ENCODE peak calls at places on chromosomes 5 and 9, in four cellular contexts. T is cardiac fibroblast, E is adrenal gland, I is body of pancreas. O is an unnamed sample.

GRCh38 chr5:39518516-39518915 is 93.7 kb upstream of the DAB2 start:
- DNase-seq in T (peak), E (no peak), I (no peak), O (no peak)

GRCh38 chr9:90835206-90835605 is 33.6 kb downstream of the SYK start:
- DNase-seq in T (no peak), E (peak), I (peak), O (peak)

GRCh38 chr9:123814526-123814925 is 115.4 kb downstream of the DENND1A start:
- DNase-seq in T (no peak), E (no peak), I (no peak), O (no peak)

GRCh38 chr5:178440163-178440545 is 150.0 kb downstream of the COL23A1 start:
- DNase-seq in T (no peak), E (no peak), I (no peak), O (no peak)

GRCh38 chr9:96450613-96451544 is 910 bp downstream of the HABP4 start:
- DNase-seq in T (peak), E (peak), I (peak), O (peak)

GRCh38 chr9:95710449-95710848 is 165.0 kb upstream of the ERCC6L2 start:
- DNase-seq in T (no peak), E (no peak), I (no peak), O (no peak)

GRCh38 chr9:72980600-72981265 is 27.9 kb upstream of the ALDH1A1 start:
- DNase-seq in T (no peak), E (no peak), I (no peak), O (no peak)

GRCh38 chr9:90308746-90309145 is 333.9 kb downstream of the DIRAS2 start:
- DNase-seq in T (no peak), E (no peak), I (no peak), O (no peak)

GRCh38 chr9:15349892-15350761 is 43.1 kb upstream of the TTC39B start:
- DNase-seq in T (peak), E (peak), I (peak), O (no peak)

GRCh38 chr5:12269164-12269563 is 364.9 kb upstream of the CTNND2 start:
- DNase-seq in T (no peak), E (no peak), I (no peak), O (no peak)

GRCh38 chr9:74534847-74535246 is 37.7 kb downstream of the RORB start:
- DNase-seq in T (no peak), E (no peak), I (no peak), O (no peak)

GRCh38 chr5:1168751-1169607 is 32.4 kb upstream of the SLC6A19 start:
- DNase-seq in T (no peak), E (no peak), I (no peak), O (peak)

GRCh38 chr5:112709416-112709815 is 28.3 kb upstream of the APC start:
- DNase-seq in T (no peak), E (no peak), I (no peak), O (no peak)
- H3K4me3 ChIP-seq in T (no peak), E (no peak), I (no peak), O (no peak)

GRCh38 chr9:97930972-97931371 is 7.0 kb downstream of the HEMGN start:
- DNase-seq in T (no peak), E (no peak), I (no peak), O (no peak)
- H3K4me3 ChIP-seq in T (no peak), E (no peak), I (no peak), O (no peak)

GRCh38 chr5:60207031-60207430 is 313.5 kb upstream of the PDE4D start:
- DNase-seq in T (no peak), E (no peak), I (no peak), O (no peak)

GRCh38 chr5:60209146-60209840 is 315.8 kb upstream of the PDE4D start:
- DNase-seq in T (no peak), E (no peak), I (no peak), O (no peak)

GRCh38 chr5:60206234-60206633 is 312.7 kb upstream of the PDE4D start:
- DNase-seq in T (no peak), E (no peak), I (no peak), O (no peak)

GRCh38 chr5:60208681-60209080 is 315.2 kb upstream of the PDE4D start:
- DNase-seq in T (no peak), E (no peak), I (no peak), O (no peak)

GRCh38 chr5:60210810-60211209 is 317.3 kb upstream of the PDE4D start:
- DNase-seq in T (no peak), E (no peak), I (no peak), O (no peak)
- H3K4me3 ChIP-seq in T (peak), E (no peak), I (no peak), O (no peak)

GRCh38 chr5:52789378-52789777 is 1.7 kb downstream of the ITGA1 start:
- DNase-seq in T (no peak), E (no peak), I (no peak), O (no peak)
- H3K4me3 ChIP-seq in T (peak), E (no peak), I (no peak), O (peak)

DNA sequence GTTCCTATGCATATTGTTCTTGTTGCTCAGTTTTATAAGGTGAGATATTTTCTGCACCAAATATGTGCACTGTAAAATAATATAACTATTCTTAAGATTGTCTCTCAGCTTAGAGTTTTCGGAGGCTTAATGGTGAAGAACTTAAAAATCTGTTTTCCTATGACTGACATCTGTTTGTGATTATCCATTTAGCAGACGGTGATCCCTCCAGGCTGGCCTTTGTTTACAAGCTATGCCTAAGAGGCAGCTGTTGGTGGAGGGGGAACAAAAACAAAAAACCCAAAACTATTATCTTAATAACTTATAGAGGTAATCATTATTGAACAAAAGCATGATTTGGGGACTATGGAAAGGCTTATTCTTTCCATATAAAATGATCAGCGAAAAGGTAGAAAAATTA is 660 bp downstream of the PDCD1LG2 start:
- DNase-seq in T (no peak), E (no peak), I (no peak), O (no peak)
- H3K4me3 ChIP-seq in T (peak), E (no peak), I (no peak), O (peak)

DNA sequence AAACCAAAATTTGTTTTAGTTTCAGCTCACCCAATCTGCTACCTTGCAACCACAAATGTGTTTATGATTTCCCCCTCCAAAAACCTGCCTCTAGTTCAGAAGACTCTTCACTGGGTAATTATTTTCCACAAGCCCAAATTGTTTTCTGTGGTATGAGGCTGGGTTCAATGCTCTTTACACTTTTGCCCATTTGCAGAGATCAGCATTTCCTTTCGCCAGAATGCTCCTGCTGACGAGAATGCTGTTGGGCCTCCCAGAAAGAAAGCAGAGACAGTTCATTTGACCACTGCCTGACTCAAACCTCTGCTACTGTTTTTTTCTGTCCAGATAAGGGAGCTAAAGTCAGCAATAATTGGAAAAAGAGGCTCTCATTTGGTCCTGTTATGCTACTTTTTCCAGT is 427.3 kb downstream of the PDE4D start:
- DNase-seq in T (no peak), E (no peak), I (no peak), O (no peak)
- H3K4me3 ChIP-seq in T (no peak), E (no peak), I (no peak), O (no peak)

GRCh38 chr5:127967323-127967982 is 116.1 kb upstream of the SLC12A2 start:
- DNase-seq in T (no peak), E (no peak), I (no peak), O (no peak)
- H3K4me3 ChIP-seq in T (no peak), E (no peak), I (no peak), O (no peak)

DNA sequence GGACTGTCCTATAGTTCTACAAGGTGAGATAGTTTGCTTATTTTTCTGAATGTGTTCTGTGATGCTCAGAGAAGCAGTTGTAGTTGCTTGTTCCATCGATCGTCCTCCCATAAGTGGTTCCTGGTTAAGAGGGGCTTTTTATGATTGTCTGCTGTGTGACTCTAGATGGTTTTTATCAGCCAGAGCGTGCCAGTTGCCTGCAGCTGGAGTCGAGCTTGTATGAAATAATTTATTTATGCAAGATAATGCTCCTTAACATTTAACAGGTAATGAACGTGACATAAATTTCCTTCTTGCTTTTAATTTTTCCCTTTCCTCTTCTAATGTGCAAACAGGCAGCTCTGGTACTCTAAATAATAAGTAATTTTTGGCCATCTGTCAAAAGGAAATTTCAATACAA is 84.4 kb downstream of the TLE4 start:
- DNase-seq in T (no peak), E (no peak), I (no peak), O (no peak)
- H3K4me3 ChIP-seq in T (no peak), E (no peak), I (no peak), O (no peak)

GRCh38 chr5:158923799-158924551 is 175.7 kb downstream of the EBF1 start:
- DNase-seq in T (no peak), E (no peak), I (no peak), O (no peak)
- H3K4me3 ChIP-seq in T (no peak), E (no peak), I (no peak), O (no peak)